ENCODE peak calls at places on chromosomes 4 and X, in nine cellular contexts. S is AG09309, F is SK-N-SH, T is choroid plexus epithelial cell, X is MM.1S, U is cardiac fibroblast, R is A549, C is astrocyte of the spinal cord, Q is PC-3. D is an unnamed sample.
A peak's percentile ranks its signal among the peaks of the same experiment; 100 is the strongest.

GRCh38 chr4:16844796-16845586 is 53.5 kb downstream of the LDB2 start:
- DNase-seq in S (no peak), F (no peak), T (peak; percentile 77), X (no peak), U (peak; percentile 2), R (no peak), C (peak; percentile 42), Q (no peak), D (no peak)

GRCh38 chr4:1218892-1219552 is 29.9 kb downstream of the CTBP1 start:
- DNase-seq in S (no peak), F (no peak), T (no peak), X (peak; percentile 75), U (no peak), R (no peak), C (no peak), Q (no peak), D (no peak)

GRCh38 chr4:88215351-88215750 is 56.9 kb upstream of the ABCG2 start:
- DNase-seq in S (no peak), F (no peak), T (peak; percentile 8), X (no peak), U (no peak), R (no peak), C (no peak), Q (no peak), D (no peak)

GRCh38 chr4:83639849-83640493 is 104.1 kb downstream of the GPAT3 start:
- DNase-seq in S (peak; percentile 53), F (peak; percentile 47), T (peak; percentile 91), X (peak; percentile 69), U (peak; percentile 88), R (peak; percentile 46), C (peak; percentile 80), Q (peak; percentile 84), D (peak; percentile 68)

GRCh38 chrX:119622356-119623232 is 16.4 kb upstream of the NKRF start:
- DNase-seq in S (peak; percentile 29), F (no peak), T (peak; percentile 56), X (no peak), U (peak; percentile 78), R (no peak), C (peak; percentile 85), Q (no peak), D (no peak)

GRCh38 chr4:41750624-41751324 is 2.2 kb upstream of the PHOX2B start:
- DNase-seq in S (no peak), F (peak; percentile 71), T (no peak), X (no peak), U (no peak), R (no peak), C (no peak), Q (no peak), D (no peak)

GRCh38 chrX:39762266-39762841 is 335.4 kb downstream of the BCOR start:
- DNase-seq in S (no peak), F (no peak), T (peak; percentile 95), X (no peak), U (peak; percentile 92), R (no peak), C (peak; percentile 90), Q (no peak), D (peak; percentile 37)

GRCh38 chr4:985123-985830 is 1.6 kb upstream of the IDUA start:
- DNase-seq in S (no peak), F (no peak), T (peak; percentile 29), X (no peak), U (peak; percentile 9), R (peak; percentile 46), C (no peak), Q (peak; percentile 64), D (no peak)

GRCh38 chrX:39755152-39756032 is 342.4 kb downstream of the BCOR start:
- DNase-seq in S (peak; percentile 83), F (peak; percentile 50), T (peak; percentile 93), X (no peak), U (peak; percentile 95), R (peak; percentile 81), C (peak; percentile 98), Q (peak; percentile 97), D (peak; percentile 92)

GRCh38 chr4:185143596-185143969 is 517 bp downstream of the SLC25A4 start:
- DNase-seq in S (no peak), F (peak; percentile 65), T (peak; percentile 16), X (peak; percentile 48), U (no peak), R (no peak), C (peak; percentile 25), Q (peak; percentile 44), D (no peak)

GRCh38 chrX:104013606-104014005 is at the start of gene H2BW1:
- DNase-seq in S (no peak), F (no peak), T (no peak), X (no peak), U (no peak), R (no peak), C (no peak), Q (no peak), D (no peak)

GRCh38 chrX:123339201-123339905 is 155.3 kb downstream of the GRIA3 start:
- DNase-seq in S (peak; percentile 52), F (no peak), T (peak; percentile 46), X (no peak), U (peak; percentile 57), R (no peak), C (peak; percentile 1), Q (peak; percentile 39), D (no peak)

GRCh38 chr4:80265571-80266266 is 745 bp upstream of the FGF5 start:
- DNase-seq in S (peak; percentile 57), F (peak; percentile 64), T (peak; percentile 53), X (no peak), U (peak; percentile 91), R (no peak), C (peak; percentile 82), Q (peak; percentile 52), D (peak; percentile 62)

GRCh38 chr4:87304659-87305277 is 17.9 kb downstream of the HSD17B13 start:
- DNase-seq in S (no peak), F (no peak), T (peak; percentile 65), X (no peak), U (no peak), R (peak; percentile 6), C (peak; percentile 32), Q (peak; percentile 73), D (peak; percentile 43)

GRCh38 chr4:1628892-1629703 is 55.0 kb downstream of the FAM53A start:
- DNase-seq in S (no peak), F (peak; percentile 91), T (peak; percentile 58), X (peak; percentile 33), U (peak; percentile 47), R (peak; percentile 54), C (peak; percentile 17), Q (peak; percentile 51), D (no peak)

GRCh38 chrX:153792368-153792767 is 1.8 kb downstream of the IDH3G start:
- DNase-seq in S (no peak), F (no peak), T (no peak), X (no peak), U (no peak), R (no peak), C (no peak), Q (no peak), D (no peak)

GRCh38 chr4:51932261-51932660 is 87.9 kb downstream of the LRRC66 start:
- DNase-seq in S (peak; percentile 81), F (no peak), T (peak; percentile 77), X (no peak), U (peak; percentile 77), R (no peak), C (peak; percentile 88), Q (no peak), D (no peak)
- TF ChIP-seq CTCF in S (no peak), F (no peak), T (no peak), X (no peak), U (no peak), R (no peak), C (no peak), Q (no peak), D (no peak)

DNA sequence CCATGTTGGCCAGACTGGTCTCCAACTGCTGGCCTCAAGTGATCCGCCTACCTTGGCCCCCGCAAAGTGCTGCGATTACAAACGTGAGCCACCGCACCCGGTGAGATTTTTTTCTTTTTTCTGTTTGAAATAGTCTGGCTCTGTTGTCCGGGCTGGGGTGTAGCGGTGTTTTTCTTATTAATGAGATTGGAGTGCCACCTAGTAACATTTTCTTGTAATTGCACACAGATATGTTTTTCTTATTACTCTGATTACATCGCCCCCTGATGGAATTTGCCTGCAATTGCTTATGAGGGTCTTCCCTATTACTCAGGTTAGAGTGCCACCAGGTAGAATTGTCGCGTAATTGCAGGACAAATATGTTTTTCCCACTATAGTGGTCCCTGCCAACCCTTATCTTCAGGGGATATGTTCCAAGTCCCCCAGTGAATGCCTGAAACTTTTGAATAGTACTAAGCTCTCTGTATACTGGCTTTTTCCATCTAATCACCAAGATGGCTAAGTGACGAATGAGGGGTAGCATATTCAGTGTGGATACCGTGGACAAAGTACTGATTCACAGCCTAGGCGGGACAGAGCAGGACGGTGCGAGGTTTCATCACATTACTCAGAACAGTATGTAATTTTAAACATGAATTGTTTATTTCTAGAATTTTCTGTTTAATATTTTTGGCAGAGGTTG is 8.6 kb upstream of the PDHA1 start:
- DNase-seq in S (no peak), F (no peak), T (peak; percentile 59), X (peak; percentile 79), U (peak; percentile 49), R (peak; percentile 39), C (peak; percentile 28), Q (peak; percentile 55), D (peak; percentile 2)
- TF ChIP-seq CTCF in S (peak; percentile 13), F (peak; percentile 46), T (peak; percentile 42), X (peak; percentile 82), U (peak; percentile 27), R (peak; percentile 80), C (peak; percentile 42), Q (peak; percentile 63), D (peak; percentile 77)

GRCh38 chr4:40452490-40452813 is 117.3 kb downstream of the CHRNA9 start:
- DNase-seq in S (no peak), F (no peak), T (no peak), X (no peak), U (no peak), R (no peak), C (no peak), Q (no peak), D (no peak)
- TF ChIP-seq CTCF in S (no peak), F (no peak), T (no peak), X (no peak), U (no peak), R (no peak), C (no peak), Q (no peak), D (no peak)

DNA sequence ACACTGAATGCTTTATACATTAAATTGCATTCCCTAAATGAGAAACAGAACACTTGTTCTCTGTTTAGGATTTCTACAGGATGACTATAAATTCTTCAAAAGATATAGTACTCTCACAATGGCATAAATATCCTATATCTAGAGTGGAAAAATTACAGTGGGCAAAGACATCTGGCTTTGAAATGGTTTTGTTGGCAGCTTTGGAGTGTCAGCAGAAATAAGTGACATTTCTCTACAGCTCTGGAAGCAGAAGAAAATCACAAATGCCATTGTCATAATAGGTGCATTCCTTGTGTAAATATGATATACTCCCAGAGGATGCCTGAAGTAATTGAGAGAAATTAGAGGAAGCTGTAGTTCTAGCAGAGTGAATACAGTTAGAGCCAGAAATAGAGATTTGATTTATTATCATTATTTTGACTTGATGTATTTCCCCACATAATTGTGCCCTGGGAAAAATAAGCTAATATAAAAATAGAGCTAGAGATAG is 95.9 kb upstream of the GALNTL6 start:
- DNase-seq in S (no peak), F (no peak), T (no peak), X (no peak), U (no peak), R (no peak), C (no peak), Q (no peak), D (no peak)
- TF ChIP-seq CTCF in S (no peak), F (no peak), T (no peak), X (no peak), U (no peak), R (no peak), C (no peak), Q (no peak), D (no peak)

GRCh38 chrX:150405576-150405975 is 42.5 kb downstream of the MAMLD1 start:
- DNase-seq in S (no peak), F (no peak), T (no peak), X (no peak), U (no peak), R (peak; percentile 4), C (no peak), Q (peak; percentile 14), D (no peak)
- TF ChIP-seq CTCF in S (no peak), F (peak; percentile 25), T (peak; percentile 44), X (no peak), U (peak; percentile 12), R (no peak), C (peak; percentile 27), Q (peak; percentile 52), D (peak; percentile 25)